ENCODE peak calls at places on chromosome 15, in four cellular contexts. D is IMR-90, S is trophoblast cell, N is H9. R is an unnamed sample.
A peak's percentile ranks its signal among the peaks of the same experiment; 100 is the strongest.

GRCh38 chr15:68431792-68432401 is at the start of gene ITGA11:
- DNase-seq in N (peak; percentile 83), D (peak; percentile 34), S (peak; percentile 22), R (peak; percentile 63)

GRCh38 chr15:73560501-73561117 is 72.6 kb downstream of the NPTN start:
- DNase-seq in N (no peak), D (peak; percentile 84), S (peak; percentile 86), R (peak; percentile 63)

GRCh38 chr15:72983812-72984211 is 68.5 kb upstream of the NEO1 start:
- DNase-seq in S (peak; percentile 84), D (no peak), N (no peak), R (no peak)

GRCh38 chr15:84748274-84749110 is at the start of gene ZNF592:
- DNase-seq in N (peak; percentile 69), S (peak; percentile 84), D (peak; percentile 70), R (peak; percentile 74)

GRCh38 chr15:80679167-80679804 is 15.8 kb upstream of the ABHD17C start:
- DNase-seq in D (no peak), N (peak; percentile 30), S (peak; percentile 94), R (peak; percentile 54)

GRCh38 chr15:100703032-100703578 is 100.7 kb downstream of the ASB7 start:
- DNase-seq in D (peak; percentile 93), N (no peak), S (no peak), R (peak; percentile 87)

GRCh38 chr15:93986400-93986984 is 244.9 kb upstream of the MCTP2 start:
- DNase-seq in N (no peak), S (no peak), D (no peak), R (no peak)

GRCh38 chr15:84960391-84961113 is 21.1 kb upstream of the PDE8A start:
- DNase-seq in N (peak; percentile 74), D (no peak), S (no peak), R (peak; percentile 67)

GRCh38 chr15:100771745-100772144 is 107.9 kb upstream of the ALDH1A3 start:
- DNase-seq in S (no peak), N (no peak), D (no peak), R (no peak)

GRCh38 chr15:64697911-64698369 is 77.4 kb downstream of the RBPMS2 start:
- DNase-seq in D (peak; percentile 36), N (no peak), S (peak; percentile 85), R (no peak)

GRCh38 chr15:39592500-39592899 is 11.6 kb downstream of the THBS1 start:
- DNase-seq in N (no peak), S (no peak), D (peak; percentile 59), R (no peak)

GRCh38 chr15:42494998-42495360 is 455 bp upstream of the SNAP23 start:
- DNase-seq in N (no peak), D (peak; percentile 77), S (peak; percentile 48), R (peak; percentile 23)

GRCh38 chr15:71705151-71705550 is 105.2 kb upstream of the NR2E3 start:
- DNase-seq in N (peak; percentile 33), S (no peak), D (peak; percentile 28), R (peak; percentile 89)

GRCh38 chr15:72147416-72147815 is 29.2 kb downstream of the SENP8 start:
- DNase-seq in S (no peak), N (no peak), D (no peak), R (no peak)

GRCh38 chr15:73081321-73081958 is 29.2 kb downstream of the NEO1 start:
- DNase-seq in S (peak; percentile 72), N (no peak), D (peak; percentile 71), R (peak; percentile 63)

GRCh38 chr15:94232107-94232506 is 746 bp downstream of the MCTP2 start:
- DNase-seq in N (no peak), S (no peak), D (no peak), R (no peak)

GRCh38 chr15:65939901-65940617 is 70.8 kb downstream of the RAB11A start:
- DNase-seq in D (peak; percentile 79), N (no peak), S (peak; percentile 23), R (no peak)

GRCh38 chr15:83207622-83208356 is at the start of gene HDGFL3:
- DNase-seq in D (peak; percentile 39), N (peak; percentile 77), S (peak; percentile 38), R (peak; percentile 77)

GRCh38 chr15:83206971-83207621 is 527 bp downstream of the HDGFL3 start:
- DNase-seq in D (no peak), N (peak; percentile 41), S (peak; percentile 62), R (peak; percentile 62)

GRCh38 chr15:83204697-83205096 is 2.9 kb downstream of the HDGFL3 start:
- DNase-seq in N (no peak), S (no peak), D (no peak), R (peak; percentile 68)

GRCh38 chr15:83205725-83206324 is 1.8 kb downstream of the HDGFL3 start:
- DNase-seq in N (no peak), S (no peak), D (peak; percentile 63), R (no peak)

GRCh38 chr15:83206387-83206970 is 1.1 kb downstream of the HDGFL3 start:
- DNase-seq in N (peak; percentile 34), D (no peak), S (no peak), R (peak; percentile 40)
- H3K23ac ChIP-seq in N (no peak overlapping the region), D (peak overlapping the region; percentile 100), S (no peak overlapping the region), R (peak overlapping the region; percentile 91)

GRCh38 chr15:62985768-62986167 is 56.8 kb upstream of the TPM1 start:
- DNase-seq in S (peak; percentile 57), D (peak; percentile 81), N (no peak), R (peak; percentile 63)
- H2BK5ac ChIP-seq in S (peak overlapping the region; percentile 78), D (no peak overlapping the region), N (no peak overlapping the region), R (no peak overlapping the region)

GRCh38 chr15:77017761-77018720 is 23.1 kb downstream of the PSTPIP1 start:
- DNase-seq in N (no peak), S (no peak), D (no peak), R (no peak)
- H3K4me1 ChIP-seq in N (no peaks in the 10 kb centered on the region), S (peaks cover 6% of the 10 kb centered on the region), D (peaks cover 12% of the 10 kb centered on the region), R (no peaks in the 10 kb centered on the region)

GRCh38 chr15:76193934-76194333 is 117.3 kb downstream of the ETFA start:
- DNase-seq in N (no peak), D (no peak), S (no peak), R (no peak)

GRCh38 chr15:76196286-76196948 is 114.9 kb downstream of the ETFA start:
- DNase-seq in D (peak; percentile 89), S (no peak), N (no peak), R (peak; percentile 79)

GRCh38 chr15:76196949-76197315 is 114.3 kb downstream of the ETFA start:
- DNase-seq in D (no peak), S (no peak), N (no peak), R (no peak)

GRCh38 chr15:76197703-76198455 is 113.4 kb downstream of the ETFA start:
- DNase-seq in N (no peak), D (no peak), S (no peak), R (no peak)

GRCh38 chr15:76195506-76196285 is 115.6 kb downstream of the ETFA start:
- DNase-seq in N (no peak), S (no peak), D (no peak), R (no peak)
- H3K23ac ChIP-seq in N (no peak overlapping the region), S (no peak overlapping the region), D (peak overlapping the region; percentile 62), R (no peak overlapping the region)

GRCh38 chr15:59999064-59999377 is 5.1 kb upstream of the FOXB1 start:
- DNase-seq in D (no peak), S (no peak), N (peak; percentile 67), R (peak; percentile 74)
- H2BK5ac ChIP-seq in D (no peak overlapping the region), S (no peak overlapping the region), N (no peak overlapping the region), R (no peak overlapping the region)